ENCODE peak calls at places on chromosomes 13 and 19, in six cellular contexts. R, X, V, H, T and Q are unnamed samples.
A peak's percentile ranks its signal among the peaks of the same experiment; 100 is the strongest.

GRCh38 chr13:110726726-110727125 is 13.2 kb downstream of the ING1 start:
- DNase-seq in R (no peak), X (no peak), H (no peak), T (no peak), V (no peak), Q (no peak)

GRCh38 chr19:31269425-31270127 is 79.7 kb downstream of the TSHZ3 start:
- DNase-seq in H (no peak), T (no peak), V (no peak), R (no peak), X (no peak), Q (no peak)

GRCh38 chr19:18173572-18174294 is at the start of gene IFI30:
- DNase-seq in T (peak; percentile 39), X (peak; percentile 74), V (peak; percentile 93), H (peak; percentile 96), R (peak; percentile 40), Q (peak; percentile 55)

GRCh38 chr13:90485441-90485840 is 862.0 kb upstream of the MIR17HG start:
- DNase-seq in V (no peak), X (no peak), R (peak; percentile 93), H (no peak), T (peak; percentile 78), Q (no peak)

GRCh38 chr13:113275387-113275786 is 21.7 kb upstream of the LAMP1 start:
- DNase-seq in X (no peak), V (no peak), H (peak; percentile 52), R (peak; percentile 70), T (peak; percentile 65), Q (no peak)

GRCh38 chr13:20442370-20442769 is 83.3 kb downstream of the CRYL1 start:
- DNase-seq in R (no peak), H (no peak), T (no peak), V (no peak), X (no peak), Q (no peak)

GRCh38 chr19:30653646-30654386 is 281.6 kb downstream of the ZNF536 start:
- DNase-seq in X (no peak), H (peak; percentile 53), T (no peak), R (no peak), V (no peak), Q (no peak)

GRCh38 chr13:105969761-105970160 is 565.7 kb downstream of the EFNB2 start:
- DNase-seq in V (no peak), R (no peak), X (no peak), H (no peak), T (peak; percentile 3), Q (no peak)

GRCh38 chr13:40980466-40980865 is 38.6 kb downstream of the ELF1 start:
- DNase-seq in R (no peak), V (no peak), X (no peak), H (no peak), T (no peak), Q (no peak)

GRCh38 chr13:47144782-47145181 is 247.9 kb upstream of the HTR2A start:
- DNase-seq in X (no peak), V (no peak), T (no peak), H (no peak), R (no peak), Q (no peak)

GRCh38 chr13:74250738-74251190 is 116.6 kb upstream of the KLF12 start:
- DNase-seq in T (peak; percentile 22), X (no peak), R (peak; percentile 77), H (no peak), V (no peak), Q (no peak)

GRCh38 chr13:41520016-41520698 is 62.8 kb downstream of the RGCC start:
- DNase-seq in H (no peak), T (no peak), X (no peak), R (no peak), V (no peak), Q (no peak)

GRCh38 chr19:916645-917322 is 349 bp upstream of the KISS1R start:
- DNase-seq in T (no peak), H (peak; percentile 49), V (no peak), R (no peak), X (no peak), Q (no peak)

GRCh38 chr19:50705422-50706019 is 14.1 kb downstream of the SHANK1 start:
- DNase-seq in X (no peak), V (no peak), R (peak; percentile 66), T (peak; percentile 80), H (no peak), Q (no peak)

GRCh38 chr19:23075031-23075733 is 41.6 kb upstream of the ZNF730 start:
- DNase-seq in H (peak; percentile 43), R (peak; percentile 60), X (no peak), V (peak; percentile 43), T (peak; percentile 80), Q (no peak)

GRCh38 chr13:32314271-32314967 is 744 bp downstream of the ZAR1L start:
- DNase-seq in V (peak; percentile 42), T (no peak), R (no peak), H (no peak), X (no peak), Q (no peak)

GRCh38 chr19:35919306-35919705 is 11.2 kb upstream of the TYROBP start:
- DNase-seq in R (no peak), T (no peak), V (no peak), X (no peak), H (no peak), Q (no peak)

DNA sequence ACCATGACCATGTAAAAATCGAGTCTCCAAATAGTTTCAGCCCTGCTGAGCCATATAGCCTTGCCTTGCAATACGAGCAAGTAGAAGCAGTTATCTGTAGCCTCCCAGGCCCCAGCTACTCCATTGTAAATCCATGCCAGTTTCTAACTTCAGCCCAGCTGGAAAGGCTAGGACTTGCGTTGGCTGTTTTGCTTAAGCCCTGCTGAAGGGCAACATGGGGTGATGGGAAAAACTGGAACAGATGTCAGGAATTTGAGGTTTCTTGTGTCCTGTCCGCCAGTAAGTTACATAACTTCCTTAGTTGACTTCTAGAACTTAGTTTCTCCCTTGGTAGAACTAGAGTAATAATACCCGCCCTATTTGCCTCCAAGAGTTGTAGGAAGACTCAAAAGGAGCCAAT is 216.0 kb upstream of the SERP2 start:
- DNase-seq in V (no peak), R (no peak), H (no peak), T (no peak), X (no peak), Q (no peak)
- TF ChIP-seq CTCF in V (no peak), R (no peak), H (no peak), T (no peak), X (no peak), Q (no peak)

GRCh38 chr13:100213576-100213975 is 124.7 kb downstream of the PCCA start:
- DNase-seq in T (no peak), R (no peak), V (no peak), X (no peak), H (no peak), Q (no peak)
- TF ChIP-seq CTCF in T (no peak), R (no peak), V (no peak), X (no peak), H (no peak), Q (no peak)

GRCh38 chr13:22256111-22256639 is 585.3 kb downstream of the FGF9 start:
- DNase-seq in V (no peak), X (no peak), H (no peak), T (no peak), R (no peak), Q (no peak)
- TF ChIP-seq CTCF in V (peak; percentile 7), X (no peak), H (peak; percentile 7), T (no peak), R (no peak), Q (no peak)

DNA sequence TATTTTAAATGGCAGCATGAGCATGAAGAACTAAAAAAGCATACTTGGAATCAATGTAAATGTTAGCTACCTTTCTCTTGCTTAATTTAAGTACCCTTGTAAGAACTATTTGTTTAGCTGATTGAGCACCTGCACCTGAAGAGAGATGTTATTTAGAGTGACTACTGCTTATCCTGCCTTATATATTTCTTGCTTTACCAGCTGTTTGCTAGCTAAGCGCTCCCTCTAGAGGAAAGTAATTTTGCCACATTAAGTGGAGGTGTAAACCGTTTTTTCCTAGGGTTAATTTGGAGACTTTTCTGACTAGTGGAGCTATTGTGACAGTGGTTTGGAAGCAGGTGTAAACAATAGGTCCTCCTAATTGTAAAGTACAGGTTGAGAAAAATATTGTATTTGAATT is 19.4 kb upstream of the PSG2 start:
- DNase-seq in H (no peak), X (no peak), R (no peak), T (no peak), V (no peak), Q (no peak)
- TF ChIP-seq CTCF in H (no peak), X (no peak), R (no peak), T (no peak), V (no peak), Q (no peak)

GRCh38 chr19:56119585-56119978 is 1.5 kb downstream of the ZNF787 start:
- DNase-seq in V (no peak), T (no peak), H (no peak), X (no peak), R (peak; percentile 52), Q (no peak)
- TF ChIP-seq CTCF in V (no peak), T (no peak), H (no peak), X (no peak), R (no peak), Q (no peak)

DNA sequence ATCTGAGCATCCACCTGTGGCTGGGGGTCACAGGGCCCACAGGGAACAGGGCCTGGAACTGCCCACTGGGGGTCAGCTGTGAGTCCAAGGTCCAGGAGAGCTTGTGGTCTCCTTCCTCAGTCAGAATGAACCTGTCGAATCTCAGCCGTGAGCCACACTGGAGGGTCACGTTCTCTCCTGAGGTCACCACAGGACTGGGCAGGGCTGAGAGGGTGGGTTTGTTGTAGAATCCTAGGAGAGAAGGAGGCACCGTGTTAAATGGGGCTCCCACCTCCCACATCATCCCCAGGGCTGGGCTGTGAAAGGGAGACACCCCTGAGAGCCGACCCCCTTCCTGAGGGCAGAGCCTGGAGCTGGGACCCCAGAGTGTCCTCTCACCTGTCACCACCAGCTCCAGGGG is 1.5 kb downstream of the LILRA5 start:
- DNase-seq in H (no peak), V (no peak), T (no peak), X (peak; percentile 25), R (no peak), Q (no peak)
- TF ChIP-seq CTCF in H (no peak), V (no peak), T (no peak), X (no peak), R (no peak), Q (no peak)